ENCODE peak calls at places on chromosomes 1 and 21, in six cellular contexts. U is A549, S is HepG2, A is GM12878, D is K562, O is endothelial cell of umbilical vein. J is an unnamed sample.

GRCh38 chr1:32426489-32427255 is 32.4 kb upstream of the BSDC1 start:
- DNase-seq in D (no peak), O (no peak), A (no peak), U (no peak), S (no peak), J (no peak)

GRCh38 chr1:27257155-27257554 is 22.7 kb downstream of the WDTC1 start:
- DNase-seq in A (no peak), U (no peak), S (no peak), D (no peak), O (no peak), J (no peak)

GRCh38 chr21:35136586-35137254 is 87.6 kb upstream of the RUNX1 start:
- DNase-seq in A (no peak), U (peak; percentile 18), D (peak; percentile 58), S (peak; percentile 49), O (peak; percentile 30), J (no peak)

GRCh38 chr1:178768423-178768822 is 43.4 kb downstream of the RALGPS2 start:
- DNase-seq in D (peak; percentile 58), U (no peak), S (peak; percentile 20), O (no peak), A (no peak), J (peak; percentile 67)

GRCh38 chr1:18922319-18922726 is 20.0 kb upstream of the ALDH4A1 start:
- DNase-seq in D (no peak), O (peak; percentile 55), S (peak; percentile 45), U (peak; percentile 39), A (no peak), J (peak; percentile 46)

GRCh38 chr1:236113324-236114032 is 28.9 kb upstream of the GPR137B start:
- DNase-seq in A (no peak), O (no peak), S (no peak), D (no peak), U (no peak), J (no peak)

GRCh38 chr1:34419662-34420061 is 243.0 kb downstream of the C1orf94 start:
- DNase-seq in A (no peak), U (no peak), S (no peak), D (no peak), O (no peak), J (peak; percentile 1)

GRCh38 chr1:227429447-227430359 is 111.4 kb upstream of the CDC42BPA start:
- DNase-seq in S (no peak), O (peak; percentile 84), U (no peak), A (no peak), D (no peak), J (no peak)

GRCh38 chr1:12078938-12079861 is 16.1 kb downstream of the TNFRSF8 start:
- DNase-seq in O (peak; percentile 37), U (peak; percentile 54), D (peak; percentile 83), A (peak; percentile 82), S (peak; percentile 47), J (peak; percentile 57)

GRCh38 chr1:192476802-192477298 is 98.7 kb upstream of the RGS1 start:
- DNase-seq in A (peak; percentile 34), U (no peak), O (peak; percentile 49), S (no peak), D (no peak), J (peak; percentile 36)

GRCh38 chr1:3036646-3037280 is 15.5 kb downstream of the ACTRT2 start:
- DNase-seq in A (no peak), D (no peak), O (no peak), S (no peak), U (no peak), J (no peak)

GRCh38 chr1:85321237-85321964 is 45.0 kb upstream of the BCL10 start:
- DNase-seq in U (no peak), D (no peak), O (peak; percentile 35), S (no peak), A (no peak), J (peak; percentile 63)

GRCh38 chr1:97920275-97920831 is 481 bp downstream of the DPYD start:
- DNase-seq in O (peak; percentile 60), A (no peak), U (peak; percentile 4), S (peak; percentile 3), D (no peak), J (no peak)

GRCh38 chr1:7105258-7105657 is 320.0 kb downstream of the CAMTA1 start:
- DNase-seq in A (no peak), U (no peak), D (no peak), O (no peak), S (no peak), J (no peak)

GRCh38 chr1:7101187-7101586 is 315.9 kb downstream of the CAMTA1 start:
- DNase-seq in D (no peak), A (no peak), O (no peak), S (no peak), U (no peak), J (no peak)

GRCh38 chr1:7104053-7104738 is 318.9 kb downstream of the CAMTA1 start:
- DNase-seq in A (no peak), O (no peak), S (no peak), D (no peak), U (no peak), J (no peak)

GRCh38 chr1:7100479-7100878 is 315.2 kb downstream of the CAMTA1 start:
- DNase-seq in A (no peak), S (no peak), O (no peak), U (no peak), D (no peak), J (no peak)

GRCh38 chr1:7103322-7104052 is 318.2 kb downstream of the CAMTA1 start:
- DNase-seq in D (no peak), S (no peak), O (no peak), U (no peak), A (no peak), J (no peak)
- TF ChIP-seq MYC in D (no peak), S (no peak), O (no peak), U (no peak), A (no peak), J (no peak)

GRCh38 chr1:89657886-89658285 is 25.0 kb downstream of the LRRC8C start:
- DNase-seq in U (no peak), A (peak; percentile 76), S (no peak), O (peak; percentile 44), D (no peak), J (no peak)

GRCh38 chr1:89659322-89660061 is 26.6 kb downstream of the LRRC8C start:
- DNase-seq in A (no peak), S (no peak), D (no peak), U (no peak), O (peak; percentile 73), J (no peak)

DNA sequence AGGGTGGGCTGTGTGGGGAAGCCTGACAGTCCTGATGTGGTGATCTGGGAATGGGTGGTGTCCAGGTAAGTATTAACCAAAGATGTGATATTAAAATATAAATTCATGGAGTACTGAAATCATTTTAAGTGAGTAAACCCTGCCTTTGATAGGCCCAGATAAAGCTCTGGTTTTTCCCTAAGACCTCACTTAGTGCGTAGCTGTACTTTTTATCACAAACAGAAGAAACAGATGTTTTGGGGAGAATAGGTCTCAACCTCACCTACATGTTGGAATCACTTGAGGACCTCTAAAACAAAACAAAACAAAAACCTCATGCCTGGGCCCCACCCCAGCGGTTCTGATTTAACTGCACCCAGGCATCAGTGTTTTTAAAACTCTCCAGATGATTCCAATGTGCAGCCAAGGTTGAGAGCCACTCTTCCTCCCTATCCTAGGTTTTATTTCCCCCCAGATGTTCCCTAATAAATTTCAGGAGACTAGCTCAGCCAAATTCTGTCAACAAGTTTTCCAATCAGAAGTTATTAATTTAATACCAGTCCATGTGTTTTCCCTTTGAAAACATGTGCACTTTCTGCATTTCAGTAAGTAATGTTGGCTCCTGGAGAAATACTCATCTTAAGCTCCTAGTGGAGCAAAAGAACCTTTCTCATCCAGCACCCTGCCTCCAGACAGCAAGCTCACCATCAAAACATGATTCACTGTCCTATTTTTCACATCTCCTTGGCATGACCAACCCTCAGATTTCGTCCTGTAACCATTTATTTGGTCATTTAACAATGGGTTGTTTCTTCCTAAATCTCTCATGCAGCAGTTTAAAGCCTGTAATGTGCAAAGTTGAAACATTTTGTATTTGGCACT is 27.4 kb downstream of the LRRC8C start:
- DNase-seq in A (no peak), U (no peak), D (no peak), S (no peak), O (peak; percentile 38), J (no peak)
- TF ChIP-seq MYC in A (no peak), U (no peak), D (no peak), S (no peak), O (no peak), J (no peak)

GRCh38 chr1:45035631-45036301 is 23.7 kb downstream of the UROD start:
- DNase-seq in D (peak; percentile 80), S (no peak), U (no peak), O (no peak), A (no peak), J (no peak)
- TF ChIP-seq MYC in D (peak; percentile 52), S (no peak), U (no peak), O (no peak), A (no peak), J (no peak)

GRCh38 chr1:113178522-113178921 is 105.5 kb downstream of the LRIG2 start:
- DNase-seq in U (no peak), A (no peak), O (peak; percentile 5), S (no peak), D (no peak), J (no peak)
- TF ChIP-seq MYC in U (no peak), A (no peak), O (no peak), S (no peak), D (no peak), J (no peak)

GRCh38 chr21:44815225-44815624 is 2.6 kb downstream of the SUMO3 start:
- DNase-seq in U (no peak), O (no peak), S (no peak), D (no peak), A (no peak), J (no peak)
- TF ChIP-seq MYC in U (no peak), O (no peak), S (no peak), D (no peak), A (no peak), J (no peak)

GRCh38 chr1:44499306-44499705 is 94.3 kb downstream of the RNF220 start:
- DNase-seq in D (no peak), O (no peak), U (no peak), S (no peak), A (no peak), J (no peak)

GRCh38 chr1:44497422-44498170 is 92.5 kb downstream of the RNF220 start:
- DNase-seq in S (no peak), A (no peak), D (no peak), O (no peak), U (no peak), J (no peak)

GRCh38 chr1:44503625-44504024 is 98.6 kb downstream of the RNF220 start:
- DNase-seq in U (no peak), D (no peak), A (no peak), O (no peak), S (no peak), J (no peak)

GRCh38 chr1:44500181-44501021 is 95.3 kb downstream of the RNF220 start:
- DNase-seq in D (peak; percentile 49), S (peak; percentile 59), U (no peak), A (no peak), O (peak; percentile 59), J (no peak)

GRCh38 chr1:44501022-44501910 is 96.2 kb downstream of the RNF220 start:
- DNase-seq in O (no peak), D (no peak), S (peak; percentile 12), U (no peak), A (no peak), J (no peak)
- TF ChIP-seq MYC in O (no peak), D (no peak), S (no peak), U (no peak), A (no peak), J (no peak)